ENCODE peak calls at places on chromosomes 7 and 10, in six cellular contexts. H is PC-3; M is GM13977; B is fibroblast of the aortic adventitia; G is epithelial cell of esophagus; E is activated CD8-positive, alpha-beta T cell treated with anti-CD3 and anti-CD28 coated beads for 36 hours. X is an unnamed sample.

GRCh38 chr7:2037301-2037804 is 195.4 kb downstream of the MAD1L1 start:
- DNase-seq in H (no peak), M (no peak), E (peak; percentile 81), B (no peak), G (no peak), X (no peak)

GRCh38 chr10:31757374-31757773 is 171.3 kb downstream of the ARHGAP12 start:
- DNase-seq in M (no peak), B (peak; percentile 67), G (no peak), E (no peak), H (no peak), X (no peak)

GRCh38 chr10:6753644-6754043 is 173.6 kb upstream of the PRKCQ start:
- DNase-seq in E (no peak), B (no peak), H (no peak), G (no peak), M (no peak), X (no peak)

GRCh38 chr10:18345308-18345707 is 205.1 kb downstream of the CACNB2 start:
- DNase-seq in E (no peak), B (no peak), M (no peak), G (no peak), H (no peak), X (no peak)

GRCh38 chr7:131357282-131357880 is 29.7 kb downstream of the MKLN1 start:
- DNase-seq in H (peak; percentile 13), G (no peak), B (no peak), M (no peak), E (no peak), X (no peak)

GRCh38 chr10:132591166-132591971 is 53.8 kb downstream of the INPP5A start:
- DNase-seq in G (peak; percentile 85), E (no peak), B (peak; percentile 92), H (peak; percentile 82), M (no peak), X (peak; percentile 81)

GRCh38 chr10:129940617-129941198 is 23.4 kb downstream of the EBF3 start:
- DNase-seq in B (no peak), E (no peak), M (no peak), H (no peak), G (no peak), X (no peak)

GRCh38 chr10:112374724-112375541 is 1.0 kb downstream of the ACSL5 start:
- DNase-seq in G (no peak), H (no peak), E (peak; percentile 49), B (no peak), M (peak; percentile 50), X (no peak)

GRCh38 chr10:111209666-111210065 is 132.8 kb downstream of the ADRA2A start:
- DNase-seq in E (no peak), B (no peak), G (no peak), H (no peak), M (no peak), X (no peak)

GRCh38 chr10:111206521-111206920 is 129.7 kb downstream of the ADRA2A start:
- DNase-seq in M (no peak), E (no peak), B (no peak), G (no peak), H (no peak), X (no peak)

GRCh38 chr10:111208951-111209350 is 132.1 kb downstream of the ADRA2A start:
- DNase-seq in E (no peak), H (no peak), G (no peak), B (no peak), M (no peak), X (no peak)

GRCh38 chr10:111204880-111205279 is 128.1 kb downstream of the ADRA2A start:
- DNase-seq in E (no peak), G (no peak), B (no peak), M (no peak), H (no peak), X (no peak)

DNA sequence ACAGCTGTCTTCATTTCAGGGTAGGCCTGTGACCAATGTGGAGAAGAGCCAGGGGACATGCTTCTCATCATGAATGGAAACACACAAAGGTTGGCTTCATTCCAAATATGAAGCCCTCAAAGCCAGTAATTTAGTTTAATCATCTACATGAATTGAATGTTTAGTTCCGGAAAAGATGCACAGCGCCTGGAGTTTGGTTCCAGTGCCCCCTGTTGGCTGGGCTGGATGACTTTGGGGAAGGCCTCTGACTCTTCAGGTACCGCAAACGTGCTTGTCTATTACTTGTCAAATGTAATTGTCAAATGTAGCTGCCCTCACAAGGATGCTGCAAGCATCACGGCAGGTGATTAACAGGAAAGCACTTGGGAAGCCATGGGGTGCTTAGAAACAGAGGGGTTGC is 130.7 kb downstream of the ADRA2A start:
- DNase-seq in E (peak; percentile 53), H (no peak), B (no peak), G (no peak), M (no peak), X (no peak)
- TF ChIP-seq CTCF in E (peak; percentile 26), H (no peak), B (no peak), G (no peak), M (peak; percentile 55), X (peak; percentile 29)

GRCh38 chr7:154583454-154583853 is 419.5 kb downstream of the PAXIP1 start:
- DNase-seq in G (no peak), H (no peak), B (no peak), M (no peak), E (no peak), X (no peak)

GRCh38 chr7:154587812-154588211 is 415.1 kb downstream of the PAXIP1 start:
- DNase-seq in E (no peak), G (no peak), B (no peak), M (no peak), H (no peak), X (no peak)

GRCh38 chr7:154581251-154581890 is 421.6 kb downstream of the PAXIP1 start:
- DNase-seq in E (no peak), M (no peak), H (no peak), G (no peak), B (no peak), X (no peak)

GRCh38 chr7:154579711-154580110 is 423.2 kb downstream of the PAXIP1 start:
- DNase-seq in E (no peak), M (no peak), B (no peak), H (no peak), G (no peak), X (no peak)

DNA sequence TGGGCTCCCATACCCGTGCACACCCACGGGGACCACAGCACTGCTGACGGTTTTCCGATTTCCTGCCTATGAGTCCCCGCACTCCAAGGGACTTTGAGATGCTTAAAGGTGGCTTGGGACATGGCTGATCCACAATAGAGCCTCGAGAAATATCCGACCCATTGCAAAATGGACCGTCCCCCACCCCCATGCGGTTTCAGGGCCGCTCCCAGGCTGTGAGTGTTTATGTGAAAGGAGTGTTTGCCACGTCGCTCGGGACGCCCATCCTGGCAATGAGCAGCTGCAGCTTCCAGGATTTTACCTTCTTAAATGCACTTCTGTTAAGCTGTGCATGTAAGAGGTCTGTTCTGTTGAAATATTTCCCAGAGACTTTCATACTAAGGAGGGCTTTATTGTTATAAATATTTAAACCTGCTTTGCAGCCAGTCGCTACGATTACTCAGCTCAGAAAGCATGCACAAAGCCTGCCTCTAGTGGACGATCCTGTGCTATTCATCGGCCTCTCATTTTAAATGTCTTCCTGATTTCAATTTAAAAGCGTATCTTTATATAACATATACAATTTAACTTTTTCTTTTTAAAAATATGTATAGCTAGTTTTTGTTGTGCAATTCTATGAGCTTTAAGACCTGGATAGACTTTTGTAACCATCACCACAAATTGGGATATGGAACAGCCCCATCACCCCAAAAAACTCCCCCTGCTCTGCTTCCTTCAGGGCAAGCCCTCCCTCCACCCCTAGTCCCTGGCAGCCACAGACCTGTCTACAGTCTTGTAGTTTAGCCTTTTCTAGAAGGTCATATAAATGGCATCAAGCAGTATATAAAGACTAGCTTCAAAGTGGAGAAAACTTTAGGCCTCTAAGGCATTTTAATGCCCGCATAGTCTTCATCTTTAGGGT is 418.3 kb downstream of the PAXIP1 start:
- DNase-seq in B (no peak), M (no peak), H (peak; percentile 13), E (no peak), G (no peak), X (no peak)
- TF ChIP-seq CTCF in B (no peak), M (no peak), H (peak; percentile 41), E (no peak), G (no peak), X (no peak)

GRCh38 chr7:158401295-158401694 is 186.3 kb downstream of the PTPRN2 start:
- DNase-seq in G (no peak), H (no peak), B (no peak), E (no peak), M (no peak), X (no peak)

GRCh38 chr7:158404031-158404761 is 183.4 kb downstream of the PTPRN2 start:
- DNase-seq in M (no peak), E (no peak), H (no peak), B (no peak), G (peak; percentile 55), X (no peak)

GRCh38 chr7:158403013-158403821 is 184.4 kb downstream of the PTPRN2 start:
- DNase-seq in E (no peak), H (no peak), M (no peak), G (peak; percentile 83), B (no peak), X (peak; percentile 30)

GRCh38 chr7:158401826-158402225 is 185.8 kb downstream of the PTPRN2 start:
- DNase-seq in H (no peak), E (no peak), M (no peak), G (no peak), B (no peak), X (no peak)

DNA sequence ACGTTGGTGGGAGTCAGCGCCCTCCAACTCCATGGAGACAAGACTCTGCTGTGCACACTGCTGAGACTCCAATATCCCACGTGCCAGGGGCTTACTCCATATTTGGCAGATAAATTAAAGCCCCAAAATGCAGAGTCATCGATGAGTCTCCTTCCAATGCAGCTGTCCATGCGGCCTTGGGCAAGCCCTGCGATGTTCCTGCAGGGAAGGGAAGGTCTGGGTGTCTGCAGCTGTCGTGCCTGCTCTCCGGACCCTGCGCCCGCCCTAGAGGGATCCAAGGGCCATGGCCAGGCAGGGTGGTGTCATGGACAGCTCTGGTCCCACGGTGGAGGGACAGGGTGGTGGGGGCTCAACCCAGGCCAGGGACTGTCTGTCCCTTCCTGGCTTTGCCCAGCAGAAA is 185.2 kb downstream of the PTPRN2 start:
- DNase-seq in E (no peak), M (no peak), B (no peak), H (no peak), G (no peak), X (no peak)
- TF ChIP-seq CTCF in E (no peak), M (no peak), B (no peak), H (no peak), G (no peak), X (no peak)

GRCh38 chr7:144814326-144814725 is 21.5 kb downstream of the TPK1 start:
- DNase-seq in B (no peak), M (no peak), H (no peak), G (no peak), E (no peak), X (no peak)

GRCh38 chr7:144818516-144818915 is 17.3 kb downstream of the TPK1 start:
- DNase-seq in G (peak; percentile 21), E (peak; percentile 67), H (no peak), M (no peak), B (peak; percentile 39), X (no peak)

GRCh38 chr7:144817001-144817400 is 18.9 kb downstream of the TPK1 start:
- DNase-seq in G (peak; percentile 18), H (no peak), M (no peak), B (no peak), E (no peak), X (no peak)

DNA sequence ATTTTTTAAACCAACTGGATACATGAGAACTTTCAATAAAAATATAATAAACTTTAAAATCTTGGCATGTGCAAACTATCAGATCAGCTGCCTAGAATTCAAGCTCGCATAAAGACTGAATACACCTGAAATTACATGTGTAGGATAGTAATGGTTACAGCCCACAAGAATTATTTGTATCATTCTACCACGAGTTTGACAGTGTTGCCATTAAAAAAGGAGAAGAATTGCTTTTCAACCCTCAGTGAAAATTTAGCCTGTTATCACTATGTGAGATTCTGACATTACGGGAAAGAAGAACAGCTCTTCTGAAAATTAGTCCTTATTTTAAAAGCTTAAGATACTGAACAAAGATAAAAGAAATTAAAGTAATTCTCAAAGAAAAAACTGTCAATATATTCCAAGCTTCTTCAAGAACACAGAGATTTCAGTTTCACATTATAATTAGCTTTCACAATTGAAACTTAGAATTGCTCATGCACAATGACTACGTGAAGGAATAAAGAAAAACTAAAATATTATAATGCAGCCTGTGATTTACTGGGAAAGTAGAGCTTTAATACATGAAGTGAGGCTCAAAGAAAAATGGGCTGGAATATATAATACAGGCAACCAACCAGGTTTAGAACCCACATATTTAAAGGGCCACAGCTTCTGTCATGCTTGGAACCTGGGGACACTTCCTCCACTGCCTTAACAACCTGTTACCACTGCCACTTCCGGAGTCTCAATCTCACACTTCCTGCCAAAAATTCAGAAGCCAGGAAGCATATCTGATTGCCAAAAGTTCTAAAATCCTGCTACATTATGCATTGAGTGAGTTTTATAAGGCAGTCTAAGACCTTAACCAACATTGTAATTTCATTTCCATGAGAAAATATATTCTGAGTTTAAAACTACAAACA is 23.2 kb downstream of the TPK1 start:
- DNase-seq in H (no peak), E (peak; percentile 62), B (no peak), G (no peak), M (no peak), X (no peak)
- TF ChIP-seq CTCF in H (no peak), E (no peak), B (no peak), G (no peak), M (no peak), X (no peak)

X was measured in prostate gland.